ENCODE peak calls at places on chromosomes 16 and 17, in nine cellular contexts. F, R, C, V, K, M, T, J and X are unnamed samples.

GRCh38 chr16:88691129-88691813 is 5.0 kb upstream of the SNAI3 start:
- DNase-seq in J (no peak), C (no peak), V (no peak), K (no peak), R (no peak), T (no peak), F (no peak), M (no peak), X (no peak)

GRCh38 chr16:14181371-14182050 is 110.4 kb downstream of the MRTFB start:
- DNase-seq in T (no peak), K (no peak), V (no peak), F (peak), C (no peak), J (peak), M (peak), R (peak), X (no peak)

GRCh38 chr16:86245351-86245750 is 265.0 kb upstream of the FOXF1 start:
- DNase-seq in J (no peak), M (no peak), R (no peak), V (no peak), K (no peak), T (no peak), F (no peak), C (no peak), X (no peak)

GRCh38 chr16:30510392-30510938 is 15.9 kb downstream of the ZNF768 start:
- DNase-seq in T (no peak), F (no peak), R (no peak), M (no peak), J (no peak), K (no peak), V (no peak), C (no peak), X (no peak)

GRCh38 chr17:5422505-5422904 is 2.5 kb downstream of the RPAIN start:
- DNase-seq in T (no peak), K (no peak), J (peak), M (peak), F (no peak), C (no peak), V (no peak), R (peak), X (no peak)

GRCh38 chr16:9469512-9469911 is 378.1 kb downstream of the HAPSTR1 start:
- DNase-seq in T (no peak), K (no peak), M (no peak), F (no peak), V (no peak), J (peak), R (no peak), C (no peak), X (no peak)

GRCh38 chr17:47966079-47966519 is 4.8 kb upstream of the CDK5RAP3 start:
- DNase-seq in V (no peak), R (no peak), C (no peak), M (no peak), T (no peak), F (no peak), J (no peak), K (no peak), X (no peak)

GRCh38 chr16:3401719-3402397 is 843 bp downstream of the ZNF174 start:
- DNase-seq in J (peak), K (no peak), V (no peak), M (peak), R (no peak), F (no peak), T (peak), C (no peak), X (no peak)

GRCh38 chr16:72313903-72314302 is 141.9 kb upstream of the PMFBP1 start:
- DNase-seq in M (no peak), J (no peak), T (no peak), V (no peak), C (no peak), R (no peak), K (no peak), F (no peak), X (no peak)

GRCh38 chr17:46773676-46774075 is 44.8 kb downstream of the WNT3 start:
- DNase-seq in K (no peak), C (no peak), R (no peak), F (no peak), J (no peak), T (no peak), V (no peak), M (no peak), X (no peak)

GRCh38 chr17:77398274-77398673 is 257.5 kb downstream of the SEC14L1 start:
- DNase-seq in J (no peak), K (no peak), F (no peak), V (no peak), C (no peak), M (no peak), T (no peak), R (no peak), X (no peak)

GRCh38 chr17:60103957-60104356 is 25.2 kb upstream of the HEATR6 start:
- DNase-seq in K (no peak), M (no peak), F (no peak), T (no peak), J (no peak), V (no peak), R (no peak), C (no peak), X (no peak)

GRCh38 chr17:7111784-7112526 is 2.7 kb downstream of the ASGR2 start:
- DNase-seq in F (no peak), J (no peak), T (no peak), V (no peak), C (no peak), M (no peak), R (no peak), K (peak), X (no peak)

GRCh38 chr16:84144301-84144858 is 597 bp downstream of the HSDL1 start:
- DNase-seq in J (peak), V (peak), K (peak), F (no peak), M (peak), R (no peak), T (peak), C (no peak), X (no peak)

GRCh38 chr17:64969046-64969501 is 49.8 kb upstream of the LRRC37A3 start:
- DNase-seq in R (no peak), M (no peak), V (no peak), K (no peak), T (no peak), J (no peak), F (no peak), C (no peak), X (no peak)

GRCh38 chr17:15442316-15443185 is 24.9 kb downstream of the CDRT4 start:
- DNase-seq in K (no peak), R (no peak), T (no peak), F (no peak), V (no peak), M (no peak), C (no peak), J (no peak), X (no peak)

GRCh38 chr16:73052441-73053030 is 4.6 kb upstream of the ZFHX3 start:
- DNase-seq in C (no peak), M (no peak), T (no peak), K (no peak), F (no peak), J (no peak), R (no peak), V (no peak), X (no peak)

GRCh38 chr17:34420254-34420766 is 57.3 kb upstream of the CCL1 start:
- DNase-seq in J (peak), R (no peak), C (peak), V (peak), K (peak), F (no peak), M (peak), T (peak), X (peak)

GRCh38 chr16:566475-567361 is at the start of gene NHLRC4:
- DNase-seq in R (no peak), K (peak), F (no peak), C (no peak), M (no peak), T (peak), J (peak), V (peak), X (no peak)